ENCODE peak calls at places on chromosomes 3 and 15, in five cellular contexts. X is NCI-H1092, L is NCI-H748 treated with DMSO at 0.1 percent for 48 hours, G is AG10803, V is left cardiac atrium. S is an unnamed sample.

GRCh38 chr3:55683666-55684270 is 196.7 kb upstream of the WNT5A start:
- DNase-seq in X (no peak), L (no peak), G (peak; percentile 18), V (no peak), S (no peak)

GRCh38 chr15:67820992-67821783 is 4.1 kb upstream of the SKOR1 start:
- DNase-seq in X (no peak), L (no peak), G (peak; percentile 29), V (peak; percentile 69), S (peak; percentile 90)

GRCh38 chr15:74723754-74724334 is 1.5 kb downstream of the CYP1A1 start:
- DNase-seq in X (no peak), L (no peak), G (peak; percentile 46), V (no peak), S (no peak)

GRCh38 chr15:80526556-80527340 is 122.6 kb downstream of the ARNT2 start:
- DNase-seq in X (no peak), L (no peak), G (peak; percentile 94), V (no peak), S (peak; percentile 61)

GRCh38 chr3:159604151-159604581 is 384.5 kb upstream of the IL12A start:
- DNase-seq in X (no peak), L (no peak), G (peak; percentile 79), V (peak; percentile 81), S (no peak)

GRCh38 chr3:75180235-75180944 is 483.7 kb upstream of the FRG2C start:
- DNase-seq in X (no peak), L (no peak), G (no peak), V (no peak), S (no peak)

GRCh38 chr3:125120370-125121122 is 64.7 kb upstream of the HEG1 start:
- DNase-seq in X (no peak), L (no peak), G (peak; percentile 54), V (no peak), S (no peak)

GRCh38 chr3:99638244-99638948 is at the start of gene COL8A1:
- DNase-seq in X (no peak), L (no peak), G (peak; percentile 90), V (peak; percentile 78), S (peak; percentile 91)

GRCh38 chr3:123667784-123668183 is 82.9 kb upstream of the HACD2 start:
- DNase-seq in X (no peak), L (no peak), G (no peak), V (no peak), S (no peak)

GRCh38 chr3:70840106-70840870 is 527.9 kb upstream of the MDFIC2 start:
- DNase-seq in X (no peak), L (no peak), G (no peak), V (no peak), S (no peak)

GRCh38 chr3:193637831-193638230 is 44.8 kb downstream of the OPA1 start:
- DNase-seq in X (no peak), L (no peak), G (no peak), V (no peak), S (no peak)

GRCh38 chr3:126267976-126268615 is 87.7 kb upstream of the ALDH1L1 start:
- DNase-seq in X (no peak), L (no peak), G (no peak), V (no peak), S (peak; percentile 73)

GRCh38 chr3:50205719-50206276 is 727 bp downstream of the SLC38A3 start:
- DNase-seq in X (no peak), L (no peak), G (no peak), V (peak; percentile 50), S (no peak)

GRCh38 chr15:47742742-47743141 is 25.4 kb downstream of the SEMA6D start:
- DNase-seq in X (no peak), L (no peak), G (no peak), V (no peak), S (no peak)

GRCh38 chr15:40283615-40284306 is 897 bp upstream of the ANKRD63 start:
- DNase-seq in X (no peak), L (no peak), G (no peak), V (no peak), S (no peak)

GRCh38 chr3:107458871-107459270 is 63.9 kb upstream of the BBX start:
- DNase-seq in X (no peak), L (no peak), G (no peak), V (no peak), S (no peak)

GRCh38 chr3:150407051-150407817 is 864 bp upstream of the TSC22D2 start:
- DNase-seq in X (no peak), L (peak; percentile 55), G (peak; percentile 82), V (peak; percentile 24), S (no peak)

GRCh38 chr3:32593903-32594525 is 23.4 kb upstream of the DYNC1LI1 start:
- DNase-seq in X (no peak), L (no peak), G (peak; percentile 60), V (no peak), S (no peak)